ENCODE peak calls at places on chromosomes 7 and 10, in seven cellular contexts. P is naive thymus-derived CD8-positive, alpha-beta T cell; A is NCI-H2081 treated with DMSO at 0.1 percent for 48 hours; N is stimulated activated CD8-positive, alpha-beta memory T cell treated with anti-CD3 and anti-CD28 coated beads, Interleukin-4, amount 100 ng/mL, for 24 hours; V is IMR-90; C is effector CD4-positive, alpha-beta T cell; L is nucleus accumbens. M is an unnamed sample.

GRCh38 chr10:75353183-75353582 is 48.4 kb downstream of the ZNF503 start:
- DNase-seq in A (no peak), N (no peak), V (no peak), C (no peak), P (no peak), L (no peak), M (no peak)

GRCh38 chr10:131092416-131092815 is 219.1 kb downstream of the TCERG1L start:
- DNase-seq in N (no peak), C (no peak), V (no peak), L (no peak), A (no peak), P (no peak), M (no peak)

GRCh38 chr10:97291357-97292096 is 910 bp downstream of the ARHGAP19 start:
- DNase-seq in L (no peak), A (no peak), P (no peak), C (no peak), N (no peak), V (no peak), M (no peak)

GRCh38 chr10:3071405-3072198 is 4.3 kb downstream of the PFKP start:
- DNase-seq in V (peak), A (no peak), L (no peak), C (no peak), N (no peak), P (no peak), M (no peak)

GRCh38 chr7:67890316-67890715 is 893.7 kb downstream of the TYW1 start:
- DNase-seq in N (no peak), A (no peak), L (no peak), P (no peak), V (no peak), C (no peak), M (no peak)

GRCh38 chr10:133131754-133132710 is 28.0 kb upstream of the KNDC1 start:
- DNase-seq in N (no peak), P (no peak), L (no peak), A (no peak), V (no peak), C (no peak), M (no peak)

GRCh38 chr7:72754312-72754711 is 73.7 kb downstream of the TYW1B start:
- DNase-seq in V (peak), L (no peak), A (no peak), N (no peak), C (no peak), P (no peak), M (no peak)

GRCh38 chr10:131755200-131755599 is 145.6 kb upstream of the PPP2R2D start:
- DNase-seq in N (no peak), L (no peak), P (no peak), A (no peak), V (no peak), C (no peak), M (no peak)

GRCh38 chr10:117860823-117861222 is 185.9 kb downstream of the RAB11FIP2 start:
- DNase-seq in N (no peak), L (no peak), A (no peak), C (no peak), P (no peak), V (peak), M (no peak)

GRCh38 chr10:59499460-59499859 is 137.1 kb upstream of the FAM13C start:
- DNase-seq in C (no peak), L (no peak), A (no peak), V (no peak), N (no peak), P (no peak), M (no peak)

GRCh38 chr7:112411186-112411795 is 39.0 kb upstream of the IFRD1 start:
- DNase-seq in L (no peak), V (peak), P (no peak), A (peak), N (no peak), C (no peak), M (no peak)

GRCh38 chr10:51227897-51228713 is 153.8 kb downstream of the PRKG1 start:
- DNase-seq in V (no peak), P (no peak), L (no peak), C (no peak), N (no peak), A (no peak), M (no peak)

GRCh38 chr10:125007436-125007835 is 65.5 kb downstream of the ZRANB1 start:
- DNase-seq in V (no peak), A (no peak), P (no peak), N (no peak), L (no peak), C (no peak), M (no peak)

GRCh38 chr10:52170776-52171175 is 143.3 kb upstream of the DKK1 start:
- DNase-seq in L (no peak), A (no peak), P (no peak), C (no peak), N (no peak), V (no peak), M (no peak)

GRCh38 chr10:128530301-128530700 is 404.1 kb upstream of the MKI67 start:
- DNase-seq in V (no peak), A (no peak), P (no peak), L (no peak), C (no peak), N (no peak), M (no peak)

GRCh38 chr7:140213684-140214074 is 36.9 kb upstream of the KDM7A start:
- DNase-seq in V (no peak), P (no peak), N (no peak), L (no peak), C (no peak), A (no peak), M (no peak)

GRCh38 chr10:122060250-122060649 is 71.3 kb downstream of the TACC2 start:
- DNase-seq in V (peak), A (no peak), N (no peak), L (no peak), P (no peak), C (no peak), M (no peak)

GRCh38 chr10:22605168-22605567 is 109.2 kb downstream of the PIP4K2A start:
- DNase-seq in N (no peak), V (peak), L (no peak), C (no peak), P (no peak), A (no peak), M (peak)

GRCh38 chr7:55177589-55178261 is 158.9 kb downstream of the EGFR start:
- DNase-seq in C (no peak), V (no peak), N (no peak), L (no peak), P (no peak), A (no peak), M (no peak)

M was measured in naive B cell.